ENCODE peak calls at places on chromosomes 13 and 19, in five cellular contexts. B is adrenal gland, H is right lobe of liver, F is H1, I is uterus. V is an unnamed sample.

GRCh38 chr19:43914051-43914450 is 21.0 kb downstream of the ZNF45 start:
- DNase-seq in I (no peak), B (no peak), F (no peak), H (no peak), V (no peak)

GRCh38 chr19:10567696-10568443 is 909 bp downstream of the CDKN2D start:
- DNase-seq in H (no peak), B (no peak), F (no peak), I (no peak), V (no peak)

GRCh38 chr19:28603453-28603852 is 609.5 kb downstream of the UQCRFS1 start:
- DNase-seq in I (no peak), H (no peak), F (no peak), B (no peak), V (no peak)

GRCh38 chr13:21212138-21212775 is 35.8 kb downstream of the MRPL57 start:
- DNase-seq in I (no peak), B (no peak), F (no peak), H (no peak), V (no peak)

GRCh38 chr13:113903361-113903760 is 39.5 kb upstream of the GAS6 start:
- DNase-seq in H (no peak), B (no peak), F (no peak), I (peak; percentile 63), V (peak; percentile 59)

GRCh38 chr19:32650671-32651070 is 24.3 kb downstream of the ANKRD27 start:
- DNase-seq in H (no peak), I (no peak), F (no peak), B (no peak), V (no peak)

GRCh38 chr19:46480409-46480808 is 9.0 kb upstream of the PNMA8A start:
- DNase-seq in H (no peak), I (peak; percentile 76), B (no peak), F (no peak), V (no peak)

GRCh38 chr19:7421941-7422744 is 66.7 kb downstream of the PEX11G start:
- DNase-seq in I (no peak), F (no peak), H (no peak), B (no peak), V (no peak)

GRCh38 chr13:106373304-106373988 is 162.0 kb downstream of the EFNB2 start:
- DNase-seq in H (no peak), I (no peak), F (no peak), B (peak; percentile 32), V (no peak)

GRCh38 chr19:13181747-13182388 is 31.7 kb downstream of the IER2 start:
- DNase-seq in H (peak; percentile 72), I (peak; percentile 69), B (peak; percentile 91), F (no peak), V (no peak)

DNA sequence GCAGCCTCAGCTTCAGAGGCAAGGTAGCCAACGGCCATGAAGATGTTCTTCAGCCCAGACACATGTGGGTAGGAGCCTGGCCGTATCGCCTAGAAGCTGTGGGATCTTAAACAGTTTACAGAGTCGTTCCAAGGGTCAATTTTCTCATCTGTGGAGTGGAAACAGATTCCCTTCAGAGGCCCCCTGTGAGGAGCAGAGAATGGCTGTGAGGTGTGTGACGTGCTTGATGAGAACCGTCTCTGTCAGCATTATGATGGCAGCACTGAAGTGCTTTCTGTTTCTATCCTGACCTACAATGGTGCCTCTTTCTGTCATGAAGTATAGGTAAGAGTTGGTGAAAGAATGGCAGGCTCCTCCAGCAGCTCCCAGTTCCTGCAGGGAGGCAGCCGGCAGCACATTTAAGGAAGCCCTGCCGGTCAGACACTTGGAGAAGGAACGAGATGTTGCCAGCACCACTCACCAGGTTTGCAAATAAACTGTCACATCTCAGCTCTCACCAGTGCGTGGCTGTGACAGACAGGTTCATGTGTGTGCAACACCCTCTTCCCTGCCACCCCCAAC is 277.3 kb downstream of the FOXO1 start:
- DNase-seq in F (no peak), B (no peak), I (no peak), H (no peak), V (no peak)
- H3K4me3 ChIP-seq in F (no peak overlapping the region), B (no peak overlapping the region), I (no peak overlapping the region), H (no peak overlapping the region), V (no peak overlapping the region)

DNA sequence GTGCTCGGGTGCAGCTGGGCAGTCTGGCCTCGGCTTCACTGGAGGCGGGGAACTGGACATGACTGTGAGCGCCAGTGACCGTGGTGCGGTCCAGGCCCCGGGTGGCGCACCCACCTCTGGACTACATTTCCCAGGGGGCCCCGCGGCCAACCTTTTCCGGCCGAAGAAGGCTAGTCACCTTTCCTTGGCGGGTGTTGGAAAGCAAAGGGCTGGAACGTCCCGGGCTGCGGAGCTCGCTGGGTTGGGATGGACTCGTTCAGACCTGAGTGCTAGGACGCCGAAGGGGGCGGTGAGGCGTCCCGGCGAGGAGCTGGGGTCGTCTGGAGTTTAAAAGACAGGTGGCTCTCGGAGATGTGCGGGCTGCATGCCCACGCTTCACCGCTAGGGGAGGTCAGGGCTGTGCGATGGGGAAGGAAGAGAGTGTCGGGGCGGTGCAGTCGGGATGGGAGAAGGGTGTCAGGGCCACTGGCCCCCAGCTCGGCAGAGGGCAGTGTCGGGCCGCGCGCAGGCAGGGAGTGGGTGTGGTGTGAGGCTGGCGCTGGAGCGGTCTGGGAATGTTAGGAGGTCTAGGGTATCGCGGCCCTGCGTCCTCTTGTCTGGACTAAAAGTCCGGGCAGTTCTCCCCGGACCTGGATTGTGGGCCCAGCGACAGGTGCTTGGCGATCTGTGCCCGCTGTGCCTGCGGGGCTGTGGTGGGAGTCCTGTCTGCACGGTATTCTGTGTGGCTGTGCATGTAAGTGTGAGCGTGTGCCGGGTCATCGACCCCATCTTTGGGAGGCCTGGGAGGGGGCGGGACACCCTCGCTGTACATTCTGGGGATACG is 57.1 kb downstream of the ZNF568 start:
- DNase-seq in H (peak; percentile 89), B (peak; percentile 87), I (peak; percentile 73), F (peak; percentile 74), V (peak; percentile 81)
- H3K9me3 ChIP-seq in H (no peaks in the 10 kb centered on the region), B (no peaks in the 10 kb centered on the region), I (no peaks in the 10 kb centered on the region), F (peaks cover 16% of the 10 kb centered on the region), V (no peaks in the 10 kb centered on the region)

GRCh38 chr13:38753878-38754277 is 67.0 kb downstream of the FREM2 start:
- DNase-seq in F (no peak), B (no peak), I (no peak), H (no peak), V (no peak)
- H3K27ac ChIP-seq in F (no peak overlapping the region), B (no peak overlapping the region), I (no peak overlapping the region), H (no peak overlapping the region), V (no peak overlapping the region)

GRCh38 chr19:8610928-8611284 is 391 bp upstream of the ADAMTS10 start:
- DNase-seq in B (no peak), I (no peak), H (no peak), F (no peak), V (no peak)

GRCh38 chr19:8610041-8610927 is at the start of gene ADAMTS10:
- DNase-seq in F (no peak), H (peak; percentile 60), B (peak; percentile 62), I (peak; percentile 45), V (no peak)

GRCh38 chr19:8609210-8610040 is 1.1 kb downstream of the ADAMTS10 start:
- DNase-seq in H (peak; percentile 68), I (peak; percentile 52), B (peak; percentile 78), F (peak; percentile 36), V (peak; percentile 78)

GRCh38 chr19:8607386-8607785 is 3.1 kb downstream of the ADAMTS10 start:
- DNase-seq in B (peak; percentile 43), I (no peak), H (peak; percentile 66), F (no peak), V (peak; percentile 84)

DNA sequence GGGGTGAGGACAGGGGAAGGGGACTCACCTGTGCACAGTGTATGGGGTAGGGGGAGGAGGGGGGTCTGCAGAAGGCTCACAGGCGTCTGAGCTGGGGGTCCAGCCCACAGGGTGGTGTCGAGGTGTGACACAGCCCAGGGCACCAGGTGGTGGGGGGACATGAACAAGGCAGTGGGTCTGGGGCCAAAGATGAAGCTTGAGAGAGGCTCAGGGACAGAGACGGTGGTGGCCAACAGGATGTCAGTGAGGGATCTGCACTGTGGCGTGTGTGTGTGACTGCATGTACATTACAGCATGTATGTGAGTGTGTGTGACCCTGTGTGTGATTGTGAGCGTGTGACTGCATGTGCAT is 1.7 kb downstream of the ADAMTS10 start:
- DNase-seq in H (no peak), I (no peak), B (no peak), F (no peak), V (no peak)
- H3K4me3 ChIP-seq in H (no peak overlapping the region), I (peak overlapping the region; percentile 72), B (no peak overlapping the region), F (peak overlapping the region; percentile 93), V (peak overlapping the region; percentile 58)

GRCh38 chr13:54614729-54615128 is 1586.1 kb downstream of the OLFM4 start:
- DNase-seq in H (no peak), B (no peak), F (no peak), I (no peak), V (no peak)
- H3K9me3 ChIP-seq in H (no peaks in the 10 kb centered on the region), B (no peaks in the 10 kb centered on the region), F (no peaks in the 10 kb centered on the region), I (no peaks in the 10 kb centered on the region), V (no peaks in the 10 kb centered on the region)

V was measured in right atrium auricular region.